ENCODE peak calls at places on chromosomes 11 and 22, in nine cellular contexts. N is neuronal stem cell; L is CD8-positive, alpha-beta memory T cell; S is A549; A is ovary; K is IMR-90; Y is left ventricle myocardium inferior; W is effector memory CD4-positive, alpha-beta T cell; D is CD4-positive, CD25-positive, alpha-beta regulatory T cell. O is an unnamed sample.

GRCh38 chr11:105181100-105181499 is 41.5 kb upstream of the CARD18 start:
- DNase-seq in N (no peak), L (no peak), S (no peak), A (no peak), K (peak; percentile 76), Y (no peak), W (no peak), D (no peak), O (no peak)

GRCh38 chr11:26480041-26480440 is 92.0 kb downstream of the MUC15 start:
- DNase-seq in N (no peak), L (no peak), S (no peak), A (no peak), K (no peak), Y (no peak), W (no peak), D (no peak), O (no peak)

GRCh38 chr11:133399294-133399693 is 133.0 kb downstream of the OPCML start:
- DNase-seq in N (no peak), L (no peak), S (no peak), A (no peak), K (no peak), Y (no peak), W (no peak), D (no peak), O (no peak)

GRCh38 chr11:102318469-102318868 is 1.2 kb downstream of the BIRC3 start:
- DNase-seq in N (no peak), L (peak; percentile 48), S (peak; percentile 79), A (no peak), K (peak; percentile 48), Y (no peak), W (peak; percentile 55), D (peak; percentile 74), O (no peak)

GRCh38 chr11:2531277-2531986 is 86.6 kb downstream of the KCNQ1 start:
- DNase-seq in N (peak; percentile 80), L (peak; percentile 64), S (peak; percentile 53), A (peak; percentile 78), K (peak; percentile 38), Y (peak; percentile 81), W (peak; percentile 31), D (peak; percentile 42), O (peak; percentile 88)

GRCh38 chr22:48921411-48921903 is 906.2 kb downstream of the BRD1 start:
- DNase-seq in N (no peak), L (no peak), S (no peak), A (no peak), K (no peak), Y (no peak), W (no peak), D (no peak), O (no peak)

GRCh38 chr11:62777389-62777788 is 6.2 kb downstream of the TAF6L start:
- DNase-seq in N (no peak), L (no peak), S (no peak), A (no peak), K (no peak), Y (no peak), W (no peak), D (no peak), O (no peak)

GRCh38 chr11:23233075-23233474 is 372.8 kb upstream of the CCDC179 start:
- DNase-seq in N (no peak), L (no peak), S (no peak), A (no peak), K (peak; percentile 76), Y (no peak), W (no peak), D (no peak), O (no peak)

GRCh38 chr11:111367411-111368284 is 11.4 kb downstream of the POU2AF1 start:
- DNase-seq in N (no peak), L (no peak), S (no peak), A (no peak), K (no peak), Y (no peak), W (no peak), D (no peak), O (no peak)

GRCh38 chr11:66868726-66869291 is 11.9 kb downstream of the LRFN4 start:
- DNase-seq in N (peak; percentile 42), L (peak; percentile 67), S (peak; percentile 86), A (no peak), K (no peak), Y (no peak), W (peak; percentile 55), D (peak; percentile 90), O (peak; percentile 81)

GRCh38 chr22:20079745-20080444 is at the start of gene DGCR8:
- DNase-seq in N (peak; percentile 92), L (peak; percentile 80), S (peak; percentile 91), A (peak; percentile 94), K (peak; percentile 93), Y (peak; percentile 94), W (peak; percentile 60), D (peak; percentile 86), O (peak; percentile 97)

GRCh38 chr11:8097926-8098325 is 16.9 kb downstream of the TUB start:
- DNase-seq in N (no peak), L (no peak), S (no peak), A (no peak), K (no peak), Y (no peak), W (no peak), D (no peak), O (no peak)

GRCh38 chr22:41405588-41405987 is 23.8 kb downstream of the TEF start:
- DNase-seq in N (no peak), L (no peak), S (no peak), A (no peak), K (no peak), Y (no peak), W (no peak), D (peak; percentile 28), O (no peak)

GRCh38 chr11:67120881-67121710 is 2.0 kb downstream of the KDM2A start:
- DNase-seq in N (no peak), L (no peak), S (peak; percentile 34), A (no peak), K (peak; percentile 45), Y (no peak), W (no peak), D (peak; percentile 45), O (no peak)

GRCh38 chr11:95684701-95685100 is 104.9 kb downstream of the FAM76B start:
- DNase-seq in N (no peak), L (no peak), S (no peak), A (no peak), K (no peak), Y (no peak), W (no peak), D (no peak), O (no peak)

GRCh38 chr11:128181090-128181485 is 406.3 kb downstream of the ETS1 start:
- DNase-seq in N (no peak), L (no peak), S (no peak), A (no peak), K (peak; percentile 47), Y (no peak), W (no peak), D (no peak), O (no peak)

GRCh38 chr11:32310218-32310601 is 125.1 kb downstream of the WT1 start:
- DNase-seq in N (no peak), L (no peak), S (no peak), A (no peak), K (no peak), Y (no peak), W (no peak), D (no peak), O (no peak)
- H3K27ac ChIP-seq in N (no peak overlapping the region), L (no peak overlapping the region), S (peak overlapping the region; percentile 87), A (no peak overlapping the region), K (no peak overlapping the region), Y (no peak overlapping the region), W (no peak overlapping the region), D (no peak overlapping the region), O (no peak overlapping the region)

GRCh38 chr11:6876914-6877313 is 489 bp downstream of the OR10A4 start:
- DNase-seq in N (no peak), L (no peak), S (no peak), A (no peak), K (no peak), Y (no peak), W (no peak), D (no peak), O (no peak)
- H3K4me1 ChIP-seq in N (no peaks in the 10 kb centered on the region), L (no peaks in the 10 kb centered on the region), S (no peaks in the 10 kb centered on the region), A (no peaks in the 10 kb centered on the region), K (no peaks in the 10 kb centered on the region), Y (no peaks in the 10 kb centered on the region), W (no peaks in the 10 kb centered on the region), D (no peaks in the 10 kb centered on the region), O (no peaks in the 10 kb centered on the region)

DNA sequence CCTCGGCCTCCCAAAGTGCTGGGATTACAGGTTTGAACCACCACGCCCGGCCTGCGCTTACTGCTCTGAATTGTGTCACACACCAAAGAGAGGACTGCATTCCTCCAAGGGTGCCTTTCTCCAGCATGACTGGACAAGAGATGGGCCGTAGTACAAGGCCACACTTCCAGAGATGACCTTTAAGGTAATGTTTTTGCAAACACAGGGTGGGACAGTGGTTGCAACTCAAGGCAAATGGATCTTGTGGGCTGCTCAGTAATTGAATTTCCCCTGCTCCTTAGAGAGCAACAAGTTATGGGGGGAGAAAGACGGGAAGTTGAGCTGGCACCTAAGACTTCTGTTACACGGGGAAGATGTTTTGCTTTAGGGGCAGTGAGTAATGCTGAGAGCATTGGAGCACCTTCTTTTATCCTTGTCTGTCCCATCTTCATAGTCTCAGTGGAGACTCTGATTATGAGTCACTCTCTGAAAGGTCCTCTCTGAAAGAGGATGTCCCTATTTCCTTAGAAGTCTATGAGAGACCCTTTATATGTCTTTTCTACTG is 66.3 kb downstream of the C11orf91 start:
- DNase-seq in N (no peak), L (no peak), S (peak; percentile 82), A (no peak), K (peak; percentile 82), Y (no peak), W (no peak), D (no peak), O (no peak)
- H3K27ac ChIP-seq in N (no peak overlapping the region), L (no peak overlapping the region), S (peak overlapping the region; percentile 87), A (no peak overlapping the region), K (peak overlapping the region; percentile 42), Y (no peak overlapping the region), W (no peak overlapping the region), D (no peak overlapping the region), O (no peak overlapping the region)

DNA sequence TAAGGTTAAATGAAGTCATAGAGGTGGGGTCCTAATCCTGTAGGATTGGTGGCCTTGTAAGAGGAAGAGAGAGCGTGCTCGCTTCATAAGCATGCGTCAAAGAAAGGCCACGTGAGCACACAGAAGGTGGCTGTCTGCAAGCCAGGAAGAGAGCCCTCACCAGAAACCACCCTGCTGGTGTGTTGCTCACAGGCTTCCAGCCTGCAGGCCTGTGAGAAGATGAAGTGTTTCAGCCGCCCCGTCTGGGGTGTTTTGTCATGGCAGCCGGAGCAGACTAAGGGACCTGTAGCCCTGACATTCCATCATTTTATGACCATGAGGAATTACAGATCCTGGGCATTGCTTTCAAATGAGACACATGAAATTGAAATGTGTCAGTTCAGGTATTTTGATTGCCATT is 32.4 kb downstream of the AP2A2 start:
- DNase-seq in N (no peak), L (no peak), S (no peak), A (no peak), K (no peak), Y (no peak), W (no peak), D (no peak), O (no peak)
- H3K4me1 ChIP-seq in N (peaks cover 13% of the 10 kb centered on the region), L (no peaks in the 10 kb centered on the region), S (peaks cover 33% of the 10 kb centered on the region), A (no peaks in the 10 kb centered on the region), K (peaks cover 10% of the 10 kb centered on the region), Y (peaks cover 13% of the 10 kb centered on the region), W (peaks cover 3% of the 10 kb centered on the region), D (no peaks in the 10 kb centered on the region), O (peaks cover 41% of the 10 kb centered on the region)